ENCODE peak calls at places on chromosomes 16 and 17, in seven cellular contexts. F is left ventricle myocardium inferior, P is A549, U is PC-3, M is B cell, E is IMR-90, T is H9. N is an unnamed sample.

GRCh38 chr16:66695935-66696668 is 441 bp downstream of the CMTM4 start:
- DNase-seq in M (no peak), E (no peak), P (peak), T (peak), F (no peak), U (peak), N (peak)

GRCh38 chr16:85798901-85799496 is 345 bp downstream of the EMC8 start:
- DNase-seq in U (no peak), T (peak), E (peak), F (no peak), M (no peak), P (peak), N (peak)

GRCh38 chr17:32627233-32628008 is 140.6 kb downstream of the CDK5R1 start:
- DNase-seq in F (no peak), T (peak), M (no peak), P (no peak), U (peak), E (no peak), N (no peak)

GRCh38 chr17:27846042-27846655 is 45.8 kb upstream of the NOS2 start:
- DNase-seq in M (no peak), U (no peak), E (no peak), F (no peak), T (no peak), P (no peak), N (no peak)

GRCh38 chr16:29959293-29959692 is 2.6 kb upstream of the TMEM219 start:
- DNase-seq in E (no peak), F (no peak), U (no peak), T (no peak), P (no peak), M (no peak), N (no peak)

GRCh38 chr16:23700509-23700908 is 12.5 kb downstream of the ERN2 start:
- DNase-seq in M (no peak), T (peak), F (no peak), E (no peak), P (no peak), U (no peak), N (no peak)

GRCh38 chr16:59566446-59566845 is 832.3 kb upstream of the GOT2 start:
- DNase-seq in T (no peak), M (no peak), U (no peak), P (no peak), F (no peak), E (peak), N (no peak)

GRCh38 chr16:1414532-1415265 is at the start of gene UNKL:
- DNase-seq in U (peak), F (peak), M (peak), E (peak), T (peak), P (no peak), N (peak)

GRCh38 chr17:68390888-68391545 is 66.3 kb downstream of the WIPI1 start:
- DNase-seq in M (no peak), F (no peak), P (no peak), T (no peak), E (peak), U (no peak), N (no peak)

GRCh38 chr17:44155488-44155887 is 13.8 kb downstream of the HROB start:
- DNase-seq in U (no peak), P (no peak), E (no peak), F (no peak), M (no peak), T (no peak), N (no peak)

GRCh38 chr16:85117418-85117817 is 5.1 kb upstream of the CIBAR2 start:
- DNase-seq in M (no peak), F (no peak), T (no peak), E (no peak), U (no peak), P (no peak), N (no peak)

GRCh38 chr16:24568392-24568791 is 29.0 kb downstream of the RBBP6 start:
- DNase-seq in U (peak), E (peak), M (no peak), T (no peak), F (no peak), P (no peak), N (no peak)

GRCh38 chr16:49919327-49919726 is 63.4 kb upstream of the ZNF423 start:
- DNase-seq in U (no peak), E (no peak), F (no peak), T (no peak), M (no peak), P (no peak), N (no peak)

DNA sequence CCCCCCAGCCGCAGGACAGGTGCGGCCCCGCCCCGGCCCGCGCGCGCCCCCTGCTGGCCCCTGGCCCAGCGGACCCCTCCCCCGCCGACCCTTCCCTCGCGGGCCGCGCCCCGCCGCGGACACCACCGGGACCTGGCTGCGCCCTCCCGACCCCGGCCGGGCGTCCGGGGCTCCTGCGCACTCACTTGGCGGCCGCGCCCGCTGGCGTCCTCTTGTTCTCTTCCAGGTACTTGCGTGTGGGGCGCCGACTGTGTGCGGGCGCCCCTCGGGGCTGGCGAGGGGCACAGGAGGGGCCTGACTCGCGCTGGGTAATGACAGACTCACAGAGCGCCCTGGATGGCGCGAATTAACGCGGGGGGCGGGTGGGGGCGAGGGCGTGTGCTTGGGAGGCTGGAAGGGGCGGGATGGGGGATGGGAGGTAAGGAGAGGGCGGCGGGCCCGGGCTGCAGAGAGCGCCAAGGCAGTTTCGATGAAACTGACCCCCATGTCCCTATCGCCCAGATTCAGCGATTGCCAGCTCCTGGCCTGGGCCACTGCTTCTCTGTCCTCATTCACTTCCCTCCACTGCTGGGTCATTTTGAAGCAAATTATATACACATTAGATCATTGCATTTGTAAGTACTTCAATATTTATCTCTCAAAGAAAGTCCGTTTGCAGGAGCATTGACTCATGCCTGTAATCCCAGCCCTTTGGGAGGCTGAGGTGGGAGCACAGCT is 445 bp upstream of the DBNDD1 start:
- DNase-seq in F (no peak), M (no peak), U (peak), E (peak), T (peak), P (peak), N (peak)
- TF ChIP-seq CTCF in F (peak), M (no peak), U (peak), E (peak), T (peak), P (peak), N (peak)

DNA sequence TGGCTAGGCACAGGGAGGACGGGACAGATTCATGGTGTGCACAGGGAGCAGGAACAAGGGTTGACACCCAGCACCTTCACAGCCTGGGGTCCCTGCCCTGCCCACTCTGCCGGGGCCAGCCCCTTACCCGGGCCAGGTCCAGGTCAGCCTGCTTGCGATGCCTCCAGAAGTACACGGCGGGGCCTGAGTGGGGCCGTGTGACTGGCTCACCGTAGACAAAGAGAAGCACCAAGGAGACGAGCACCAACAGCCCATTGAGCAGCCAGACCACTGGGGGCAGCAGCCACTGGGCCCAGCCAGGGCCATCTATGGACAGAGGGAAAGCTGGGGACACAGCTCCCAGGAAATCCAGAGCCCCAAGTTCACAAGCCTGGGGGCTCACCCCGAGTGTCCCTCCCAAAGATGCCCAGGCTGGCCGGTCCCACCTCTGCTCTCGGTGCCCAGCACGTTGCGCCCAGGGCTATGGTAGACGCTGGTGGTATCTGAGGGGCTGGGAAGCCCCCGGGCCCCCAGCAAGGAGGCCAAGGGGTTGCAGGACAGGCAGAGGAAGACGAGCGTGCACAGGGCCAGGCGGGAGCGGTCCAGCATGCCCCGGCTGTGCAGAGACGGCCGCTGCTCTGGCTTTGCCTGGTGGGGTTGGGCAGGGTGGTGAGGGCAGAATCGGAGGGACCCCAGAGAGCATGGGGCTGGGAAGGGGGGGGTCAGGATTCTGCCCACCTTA is 19.8 kb downstream of the SREBF1 start:
- DNase-seq in P (no peak), M (no peak), U (no peak), F (no peak), T (no peak), E (no peak), N (no peak)
- TF ChIP-seq CTCF in P (peak), M (no peak), U (no peak), F (no peak), T (peak), E (no peak), N (no peak)

GRCh38 chr17:81324177-81324905 is 29.2 kb upstream of the SLC38A10 start:
- DNase-seq in F (no peak), U (no peak), P (no peak), T (no peak), M (no peak), E (no peak), N (no peak)

GRCh38 chr17:81323411-81323868 is 28.3 kb upstream of the SLC38A10 start:
- DNase-seq in T (no peak), F (no peak), E (no peak), P (no peak), M (no peak), U (no peak), N (no peak)

GRCh38 chr17:81323083-81323369 is 27.9 kb upstream of the SLC38A10 start:
- DNase-seq in F (no peak), P (no peak), M (no peak), T (no peak), E (no peak), U (no peak), N (no peak)

GRCh38 chr17:81325057-81325973 is 30.2 kb upstream of the SLC38A10 start:
- DNase-seq in T (no peak), P (no peak), E (no peak), F (no peak), M (no peak), U (no peak), N (no peak)

DNA sequence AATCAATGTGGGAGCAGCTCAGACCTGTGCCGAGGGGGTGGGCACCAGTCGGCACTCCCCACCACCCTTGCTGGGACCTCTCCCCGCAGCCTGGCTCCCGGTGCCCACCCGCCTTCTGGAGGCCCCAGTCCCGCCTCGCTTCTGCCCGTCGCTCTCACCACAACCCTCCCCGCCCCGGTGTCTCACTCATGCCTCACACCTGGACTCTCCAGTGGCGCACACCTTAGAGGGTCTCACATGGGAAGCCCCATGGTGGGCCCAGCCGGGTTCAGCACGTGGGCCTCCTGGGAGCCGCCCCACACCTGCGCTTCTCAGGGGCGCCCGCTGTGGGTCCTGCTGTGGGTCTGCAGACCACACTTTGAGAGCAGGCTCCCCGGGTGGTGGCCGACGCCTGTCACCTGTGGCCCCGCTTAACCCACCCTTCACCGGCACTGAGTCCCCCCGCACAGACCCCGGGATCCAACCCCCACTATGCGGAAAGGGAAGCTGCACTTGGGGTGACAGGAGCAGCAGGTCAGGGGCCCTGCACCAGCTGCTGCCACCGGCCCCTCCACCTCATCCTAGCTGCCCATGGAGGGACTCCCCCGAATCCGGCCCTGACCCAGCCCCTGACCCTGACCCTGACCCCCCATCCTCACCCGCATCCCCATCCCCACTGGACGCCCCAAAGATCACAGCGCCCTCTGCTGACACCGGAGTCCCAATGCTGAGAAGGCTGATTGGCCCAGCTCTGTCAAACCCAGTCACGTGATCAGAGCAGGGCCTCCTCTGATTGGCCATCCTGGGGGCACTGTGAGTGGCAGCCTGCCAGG is 27.4 kb upstream of the SLC38A10 start:
- DNase-seq in U (peak), T (no peak), E (no peak), F (no peak), P (peak), M (peak), N (peak)
- TF ChIP-seq CTCF in U (peak), T (peak), E (peak), F (peak), P (peak), M (no peak), N (peak)

GRCh38 chr16:74999683-75000480 is 1.1 kb downstream of the ZNRF1 start:
- DNase-seq in E (no peak), P (no peak), F (peak), T (peak), U (peak), M (peak), N (peak)
- TF ChIP-seq CTCF in E (no peak), P (no peak), F (no peak), T (no peak), U (no peak), M (peak), N (peak)

GRCh38 chr17:76103274-76104139 is at the start of gene EXOC7:
- DNase-seq in T (peak), E (peak), U (peak), F (peak), P (peak), M (peak), N (peak)
- TF ChIP-seq CTCF in T (no peak), E (no peak), U (no peak), F (peak), P (no peak), M (no peak), N (no peak)

GRCh38 chr16:11948819-11949218 is 7.0 kb upstream of the NPIPB2 start:
- DNase-seq in F (no peak), M (no peak), E (no peak), T (no peak), U (no peak), P (no peak), N (no peak)

GRCh38 chr16:11946433-11946832 is 4.6 kb upstream of the NPIPB2 start:
- DNase-seq in M (no peak), E (no peak), U (no peak), T (no peak), F (no peak), P (no peak), N (no peak)

DNA sequence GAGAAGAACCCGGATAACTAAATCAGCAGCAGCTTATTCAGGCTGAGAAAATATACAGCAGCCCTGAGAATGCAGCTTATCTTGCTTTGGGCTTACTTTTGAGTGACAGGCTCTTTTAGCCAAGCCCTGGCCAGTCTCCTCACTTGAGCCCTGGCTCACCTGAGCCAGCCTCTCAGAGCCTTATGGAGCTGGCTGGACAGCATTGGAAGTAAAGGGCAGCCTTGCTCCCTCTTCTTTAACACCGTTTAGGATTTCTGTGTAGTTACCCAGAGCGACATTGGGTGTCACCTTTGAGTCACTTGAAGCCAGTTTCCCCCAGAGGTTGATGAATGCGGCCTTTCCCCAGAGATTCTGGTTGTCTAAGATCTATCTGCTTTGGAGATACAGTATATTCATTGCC is 7.7 kb upstream of the NPIPB2 start:
- DNase-seq in P (peak), M (peak), F (no peak), U (peak), E (peak), T (peak), N (peak)
- TF ChIP-seq CTCF in P (peak), M (peak), F (peak), U (peak), E (peak), T (peak), N (peak)

GRCh38 chr16:7313170-7313569 is 19.5 kb upstream of the RBFOX1 start:
- DNase-seq in F (no peak), M (no peak), E (no peak), T (no peak), P (no peak), U (peak), N (no peak)
- TF ChIP-seq CTCF in F (peak), M (no peak), E (no peak), T (peak), P (peak), U (peak), N (peak)

GRCh38 chr16:68893710-68894705 is 50.7 kb downstream of the TANGO6 start:
- DNase-seq in E (peak), U (peak), T (peak), F (peak), P (no peak), M (no peak), N (no peak)

GRCh38 chr16:68901910-68902309 is 58.6 kb downstream of the TANGO6 start:
- DNase-seq in M (no peak), T (no peak), U (peak), F (no peak), E (peak), P (no peak), N (no peak)

GRCh38 chr16:68894714-68895113 is 51.4 kb downstream of the TANGO6 start:
- DNase-seq in E (no peak), P (no peak), F (no peak), M (no peak), T (no peak), U (no peak), N (no peak)

GRCh38 chr16:68900009-68900408 is 56.7 kb downstream of the TANGO6 start:
- DNase-seq in F (no peak), P (no peak), T (no peak), U (no peak), E (no peak), M (no peak), N (no peak)

DNA sequence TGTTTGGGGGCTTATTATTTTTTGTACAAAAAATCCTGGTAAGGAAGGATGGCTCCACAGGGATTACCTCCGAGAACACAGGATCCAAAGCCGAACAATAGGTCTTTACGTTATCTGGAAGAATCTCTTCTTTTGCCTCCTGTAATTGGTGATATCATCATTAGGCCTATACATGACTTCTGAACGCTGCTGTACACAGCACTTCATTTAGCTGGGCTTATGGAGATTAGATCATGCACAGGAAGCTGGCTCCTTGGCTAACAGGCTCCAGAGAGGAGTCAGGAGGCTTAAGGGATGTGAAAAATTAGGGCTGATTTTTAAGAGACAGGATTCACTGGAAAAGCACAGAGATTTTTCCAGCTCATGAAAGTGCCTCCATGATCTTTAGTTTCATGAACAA is 54.7 kb downstream of the TANGO6 start:
- DNase-seq in F (no peak), U (no peak), P (no peak), T (no peak), E (no peak), M (no peak), N (no peak)
- TF ChIP-seq CTCF in F (no peak), U (no peak), P (no peak), T (no peak), E (no peak), M (no peak), N (no peak)

N was measured in GM13977.